ENCODE peak calls at places on chromosomes 5 and 9, in five cellular contexts. C is NCI-H345, R is MV-4-11, A is cardiac fibroblast, F is endodermal cell. N is an unnamed sample.

GRCh38 chr5:4205408-4205807 is 609.8 kb downstream of the IRX1 start:
- DNase-seq in C (no peak), R (peak; percentile 33), A (peak; percentile 56), F (no peak), N (no peak)

GRCh38 chr5:14199902-14200301 is 56.8 kb downstream of the TRIO start:
- DNase-seq in C (peak; percentile 48), R (no peak), A (no peak), F (no peak), N (no peak)

GRCh38 chr5:171453988-171454387 is 34.5 kb downstream of the FGF18 start:
- DNase-seq in C (no peak), R (no peak), A (no peak), F (no peak), N (no peak)

GRCh38 chr9:103397868-103398600 is 402.9 kb downstream of the CYLC2 start:
- DNase-seq in C (peak; percentile 45), R (peak; percentile 34), A (peak; percentile 83), F (peak; percentile 84), N (no peak)

GRCh38 chr9:133269537-133270357 is 5.3 kb downstream of the ABO start:
- DNase-seq in C (no peak), R (peak; percentile 75), A (no peak), F (no peak), N (no peak)

GRCh38 chr9:136808781-136809158 is 1.0 kb downstream of the RABL6 start:
- DNase-seq in C (no peak), R (peak; percentile 32), A (peak; percentile 56), F (no peak), N (no peak)

GRCh38 chr5:149267241-149267973 is 4.3 kb upstream of the AFAP1L1 start:
- DNase-seq in C (no peak), R (no peak), A (no peak), F (no peak), N (peak; percentile 62)

GRCh38 chr5:102283111-102283797 is 12.8 kb downstream of the SLCO4C1 start:
- DNase-seq in C (no peak), R (peak; percentile 88), A (no peak), F (no peak), N (no peak)

GRCh38 chr5:180648658-180649296 is 623 bp downstream of the FLT4 start:
- DNase-seq in C (peak; percentile 17), R (no peak), A (no peak), F (peak; percentile 87), N (no peak)

N was measured in C1 segment of cervical spinal cord.